ENCODE peak calls at places on chromosomes 7 and 10, in nine cellular contexts. F is ACHN; S is stimulated activated CD8-positive, alpha-beta memory T cell treated with anti-CD3 and anti-CD28 coated beads, Interleukin-15, amount 100 ng/mL, for 1 hour; V is GM20000; I is sciatic nerve; E is stimulated activated naive CD8-positive, alpha-beta T cell treated with anti-CD3 and anti-CD28 coated beads, Interleukin-15, Interleukin-2, amounts not matched to agents 100 U/mL and 50 U/mL, for 24 hours; X is SIG-M5; P is epithelial cell of esophagus; Q is H9. T is an unnamed sample.
A peak's percentile ranks its signal among the peaks of the same experiment; 100 is the strongest.

GRCh38 chr7:139853576-139854511 is 24.8 kb downstream of the TBXAS1 start:
- DNase-seq in P (peak; percentile 88), S (no peak), X (peak; percentile 42), F (no peak), E (no peak), I (no peak), V (no peak), Q (no peak), T (no peak)

GRCh38 chr7:99762680-99763327 is 21.2 kb downstream of the CYP3A4 start:
- DNase-seq in Q (no peak), S (no peak), X (no peak), V (no peak), P (peak; percentile 87), I (peak; percentile 63), F (no peak), E (no peak), T (no peak)

GRCh38 chr10:3749597-3750351 is 35.2 kb downstream of the KLF6 start:
- DNase-seq in E (no peak), I (no peak), X (no peak), Q (no peak), S (no peak), V (no peak), F (no peak), P (peak; percentile 85), T (peak; percentile 13)

GRCh38 chr10:61757525-61758397 is 95.0 kb downstream of the CABCOCO1 start:
- DNase-seq in E (no peak), S (no peak), I (no peak), X (no peak), V (no peak), F (peak; percentile 57), Q (no peak), P (peak; percentile 86), T (no peak)

GRCh38 chr10:79418274-79418673 is 27.1 kb downstream of the ZCCHC24 start:
- DNase-seq in V (no peak), I (peak; percentile 52), X (no peak), S (no peak), E (no peak), P (no peak), F (no peak), Q (no peak), T (no peak)

GRCh38 chr7:99170065-99170729 is 26.3 kb upstream of the SMURF1 start:
- DNase-seq in X (no peak), V (no peak), E (no peak), S (no peak), Q (no peak), F (no peak), I (no peak), P (no peak), T (no peak)

GRCh38 chr10:71553371-71553900 is 156.7 kb downstream of the CDH23 start:
- DNase-seq in F (no peak), I (no peak), X (no peak), Q (no peak), E (no peak), S (no peak), P (no peak), V (no peak), T (no peak)

GRCh38 chr7:131370523-131370968 is 42.9 kb downstream of the MKLN1 start:
- DNase-seq in V (no peak), P (peak; percentile 14), Q (peak; percentile 28), X (no peak), I (no peak), E (peak; percentile 24), F (peak; percentile 93), S (no peak), T (no peak)

GRCh38 chr7:3201937-3202715 is 98.9 kb upstream of the SDK1 start:
- DNase-seq in V (no peak), P (no peak), I (no peak), S (no peak), X (no peak), E (no peak), Q (peak; percentile 14), F (no peak), T (no peak)

T was measured in nucleus accumbens.